ENCODE peak calls at places on chromosomes 5 and 9, in six cellular contexts. L is HepG2, A is HCT116, R is H1, Q is GM12878, O is K562. P is an unnamed sample.

GRCh38 chr5:42886612-42887011 is 74.9 kb upstream of the SELENOP start:
- DNase-seq in L (no peak), A (no peak), R (no peak), Q (no peak), O (no peak), P (no peak)

GRCh38 chr5:110639307-110639902 is 87.1 kb downstream of the TMEM232 start:
- DNase-seq in L (no peak), A (no peak), R (no peak), Q (no peak), O (no peak), P (no peak)

GRCh38 chr5:115262066-115262404 is 642 bp downstream of the PGGT1B start:
- DNase-seq in L (peak; percentile 4), A (no peak), R (no peak), Q (peak; percentile 23), O (peak; percentile 26), P (no peak)

GRCh38 chr5:32961066-32961429 is 249.9 kb downstream of the NPR3 start:
- DNase-seq in L (no peak), A (no peak), R (no peak), Q (no peak), O (no peak), P (no peak)

GRCh38 chr9:70553718-70554673 is 139.5 kb upstream of the KLF9 start:
- DNase-seq in L (no peak), A (no peak), R (peak; percentile 54), Q (no peak), O (no peak), P (no peak)

GRCh38 chr9:114968710-114969109 is 38.3 kb upstream of the TNFSF8 start:
- DNase-seq in L (no peak), A (no peak), R (no peak), Q (no peak), O (no peak), P (peak; percentile 51)

GRCh38 chr5:82031220-82032119 is 59.6 kb downstream of the ATG10 start:
- DNase-seq in L (no peak), A (no peak), R (peak; percentile 59), Q (no peak), O (no peak), P (no peak)

GRCh38 chr5:170885779-170886178 is 24.0 kb downstream of the RANBP17 start:
- DNase-seq in L (no peak), A (no peak), R (no peak), Q (no peak), O (no peak), P (no peak)

GRCh38 chr5:178230879-178231735 is 1.5 kb downstream of the PHYKPL start:
- DNase-seq in L (no peak), A (no peak), R (no peak), Q (no peak), O (no peak), P (no peak)

GRCh38 chr5:151234476-151235238 is 10.8 kb upstream of the CCDC69 start:
- DNase-seq in L (peak; percentile 85), A (no peak), R (no peak), Q (no peak), O (no peak), P (no peak)

GRCh38 chr9:120257483-120257882 is 322.5 kb downstream of the CDK5RAP2 start:
- DNase-seq in L (no peak), A (no peak), R (no peak), Q (no peak), O (no peak), P (no peak)

GRCh38 chr9:94613003-94613402 is 19.4 kb upstream of the FBP2 start:
- DNase-seq in L (no peak), A (no peak), R (no peak), Q (no peak), O (no peak), P (no peak)

GRCh38 chr5:138179277-138179857 is 455 bp downstream of the KIF20A start:
- DNase-seq in L (peak; percentile 8), A (no peak), R (peak; percentile 53), Q (no peak), O (peak; percentile 22), P (no peak)

GRCh38 chr5:73552642-73553041 is 12.8 kb downstream of the ANKRA2 start:
- DNase-seq in L (no peak), A (no peak), R (no peak), Q (no peak), O (no peak), P (no peak)

GRCh38 chr5:79990205-79990597 is 861 bp downstream of the MTX3 start:
- DNase-seq in L (no peak), A (no peak), R (no peak), Q (peak; percentile 40), O (no peak), P (no peak)

GRCh38 chr5:132009706-132010405 is 1.6 kb downstream of the ACSL6 start:
- DNase-seq in L (no peak), A (no peak), R (no peak), Q (no peak), O (no peak), P (no peak)

GRCh38 chr5:37696190-37697021 is 143.4 kb downstream of the GDNF start:
- DNase-seq in L (peak; percentile 52), A (peak; percentile 78), R (no peak), Q (no peak), O (no peak), P (no peak)

GRCh38 chr5:172828911-172829431 is 5.1 kb upstream of the ERGIC1 start:
- DNase-seq in L (no peak), A (no peak), R (no peak), Q (no peak), O (no peak), P (no peak)

GRCh38 chr9:846852-847251 is 5.4 kb downstream of the DMRT1 start:
- DNase-seq in L (no peak), A (peak; percentile 18), R (peak; percentile 47), Q (no peak), O (no peak), P (no peak)

GRCh38 chr5:174793684-174794328 is 69.4 kb downstream of the MSX2 start:
- DNase-seq in L (peak; percentile 18), A (peak; percentile 29), R (peak; percentile 92), Q (no peak), O (peak; percentile 63), P (no peak)

GRCh38 chr9:77176686-77177142 is 620 bp upstream of the VPS13A start:
- DNase-seq in L (no peak), A (no peak), R (no peak), Q (no peak), O (no peak), P (no peak)
- TF ChIP-seq EZH2 in L (no peak), A (no peak), R (no peak), Q (no peak), O (no peak), P (no peak)

DNA sequence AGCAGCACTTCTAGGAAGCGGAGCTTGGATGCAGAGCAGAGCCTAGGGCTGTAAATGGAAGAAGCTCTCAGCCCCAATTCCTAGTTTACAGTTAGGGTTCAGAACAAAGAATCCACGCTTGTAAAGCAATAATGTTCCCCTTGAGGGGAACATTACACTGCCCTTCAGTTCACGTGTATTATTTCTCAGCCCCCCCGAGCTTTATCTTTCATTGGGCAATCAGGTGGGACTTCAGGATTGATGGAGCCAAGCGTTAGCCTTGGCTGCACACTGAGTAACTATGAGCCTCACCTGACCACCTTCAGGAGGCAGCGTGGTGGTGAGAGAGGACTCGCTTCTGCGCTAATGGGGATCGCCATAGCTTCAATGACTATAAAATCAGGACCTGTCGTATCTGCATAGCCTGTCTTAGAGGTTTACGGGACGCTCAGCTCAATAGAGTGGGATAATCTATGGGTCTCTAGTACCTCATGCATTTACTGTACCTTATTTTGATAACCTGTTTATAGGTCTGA is 157.0 kb upstream of the RASEF start:
- DNase-seq in L (no peak), A (no peak), R (no peak), Q (no peak), O (no peak), P (no peak)
- H3K9ac ChIP-seq in L (no peak overlapping the region), A (peak overlapping the region; percentile 40), R (no peak overlapping the region), Q (no peak overlapping the region), O (no peak overlapping the region), P (no peak overlapping the region)

GRCh38 chr9:26292943-26293342 is 599.7 kb downstream of the CAAP1 start:
- DNase-seq in L (no peak), A (no peak), R (no peak), Q (no peak), O (no peak), P (no peak)
- TF ChIP-seq POLR2AphosphoS5 in L (no peak), A (no peak), R (no peak), Q (no peak), O (no peak), P (no peak)

DNA sequence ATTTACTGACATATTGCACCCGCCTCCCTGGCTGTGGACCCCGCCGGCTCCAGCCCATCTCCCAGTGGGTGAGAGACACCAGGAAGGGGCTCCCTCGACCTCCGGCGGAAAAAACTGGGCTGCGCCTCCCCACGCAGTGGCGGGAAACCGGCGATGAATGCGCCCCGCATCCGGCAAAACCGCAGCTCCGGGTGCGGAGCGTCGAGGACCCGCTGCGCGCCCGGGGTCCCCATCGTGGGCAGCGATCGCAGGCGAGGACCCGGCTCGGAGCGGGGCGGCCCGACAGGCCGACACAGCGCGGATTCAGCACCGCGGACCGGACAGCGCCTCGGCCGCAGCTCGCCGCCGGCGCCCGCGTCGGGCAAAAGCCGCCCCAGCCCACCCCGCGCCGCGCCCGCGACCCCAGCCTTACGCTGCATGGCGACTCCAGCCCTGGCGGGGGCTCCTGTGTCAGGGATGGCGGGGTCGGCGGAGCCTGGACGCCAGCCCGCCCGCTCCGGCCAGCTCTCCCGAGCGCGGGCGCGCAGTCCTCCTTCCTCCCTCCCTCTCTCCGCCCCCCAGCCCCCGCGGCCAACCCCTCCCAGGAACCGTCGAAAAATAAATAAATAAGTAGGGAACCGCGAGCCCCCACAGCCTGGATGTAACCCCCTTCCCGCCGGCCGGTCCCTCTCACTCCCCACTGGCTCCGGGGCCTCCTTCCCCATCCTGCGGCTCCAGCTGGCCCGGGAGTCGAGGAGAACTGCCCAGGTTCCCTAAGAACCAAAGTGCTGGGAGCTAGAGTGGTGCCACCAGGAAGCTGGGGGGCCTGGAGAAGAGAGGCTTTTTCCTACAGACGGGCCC is 3.1 kb downstream of the LHX3 start:
- DNase-seq in L (no peak), A (no peak), R (peak; percentile 81), Q (no peak), O (peak; percentile 70), P (no peak)
- TF ChIP-seq EZH2 in L (no peak), A (no peak), R (peak; percentile 65), Q (no peak), O (no peak), P (no peak)

GRCh38 chr5:34717426-34718327 is 61.5 kb downstream of the RAI14 start:
- DNase-seq in L (no peak), A (no peak), R (peak; percentile 63), Q (no peak), O (no peak), P (no peak)

GRCh38 chr5:34715711-34716110 is 59.6 kb downstream of the RAI14 start:
- DNase-seq in L (no peak), A (no peak), R (no peak), Q (no peak), O (no peak), P (no peak)

GRCh38 chr5:34716986-34717385 is 60.9 kb downstream of the RAI14 start:
- DNase-seq in L (no peak), A (no peak), R (no peak), Q (no peak), O (no peak), P (no peak)

GRCh38 chr5:34719029-34719428 is 62.9 kb downstream of the RAI14 start:
- DNase-seq in L (no peak), A (no peak), R (no peak), Q (no peak), O (no peak), P (no peak)

GRCh38 chr5:34718516-34718915 is 62.4 kb downstream of the RAI14 start:
- DNase-seq in L (no peak), A (no peak), R (no peak), Q (no peak), O (no peak), P (no peak)
- H3K9ac ChIP-seq in L (no peak overlapping the region), A (no peak overlapping the region), R (no peak overlapping the region), Q (no peak overlapping the region), O (no peak overlapping the region), P (no peak overlapping the region)

P was measured in SK-N-MC.